ENCODE peak calls at places on chromosomes 13 and 19, in eight cellular contexts. A is CD4-positive, alpha-beta T cell; H is fibroblast of lung; I is right cardiac atrium; B is neural progenitor cell; F is stimulated activated CD8-positive, alpha-beta memory T cell treated with anti-CD3 and anti-CD28 coated beads, Interleukin-2, amount 100 ng/mL, for 48 hours; W is cardiac muscle cell; E is AG08396. S is an unnamed sample.

GRCh38 chr19:31586282-31586681 is 237.0 kb upstream of the TSHZ3 start:
- DNase-seq in A (no peak), H (peak; percentile 66), I (no peak), B (no peak), F (no peak), W (no peak), E (peak; percentile 61), S (no peak)

GRCh38 chr13:59790626-59791025 is 373.1 kb downstream of the DIAPH3 start:
- DNase-seq in A (no peak), H (peak; percentile 67), I (no peak), B (no peak), F (no peak), W (no peak), E (no peak), S (peak; percentile 48)

GRCh38 chr19:43464089-43464775 is 1.2 kb downstream of the LYPD3 start:
- DNase-seq in A (no peak), H (no peak), I (peak; percentile 93), B (peak; percentile 84), F (peak; percentile 73), W (peak; percentile 84), E (no peak), S (peak; percentile 87)

GRCh38 chr13:110471833-110472162 is 89.7 kb downstream of the RAB20 start:
- DNase-seq in A (no peak), H (peak; percentile 52), I (no peak), B (no peak), F (no peak), W (no peak), E (peak; percentile 31), S (no peak)

GRCh38 chr13:102561933-102562332 is 34.9 kb upstream of the TPP2 start:
- DNase-seq in A (no peak), H (no peak), I (no peak), B (no peak), F (no peak), W (no peak), E (no peak), S (no peak)

GRCh38 chr19:801861-802496 is 4.7 kb downstream of the PTBP1 start:
- DNase-seq in A (no peak), H (peak; percentile 80), I (no peak), B (no peak), F (no peak), W (peak; percentile 2), E (peak; percentile 65), S (peak; percentile 99)

GRCh38 chr19:48603850-48604249 is 2.7 kb upstream of the SPACA4 start:
- DNase-seq in A (no peak), H (no peak), I (no peak), B (no peak), F (no peak), W (no peak), E (no peak), S (peak; percentile 39)

GRCh38 chr19:7408251-7408650 is 59.5 kb downstream of the ARHGEF18 start:
- DNase-seq in A (no peak), H (no peak), I (no peak), B (no peak), F (no peak), W (no peak), E (no peak), S (no peak)

GRCh38 chr13:77521595-77522367 is 13.7 kb upstream of the SCEL start:
- DNase-seq in A (no peak), H (peak; percentile 75), I (no peak), B (peak; percentile 30), F (no peak), W (no peak), E (no peak), S (no peak)

GRCh38 chr19:49635530-49636229 is 4.3 kb downstream of the RRAS start:
- DNase-seq in A (no peak), H (no peak), I (peak; percentile 64), B (no peak), F (no peak), W (no peak), E (no peak), S (peak; percentile 74)

GRCh38 chr13:29594710-29595379 is 643 bp downstream of the SLC7A1 start:
- DNase-seq in A (peak; percentile 32), H (peak; percentile 64), I (peak; percentile 79), B (peak; percentile 57), F (peak; percentile 50), W (peak; percentile 68), E (peak; percentile 83), S (peak; percentile 96)

GRCh38 chr19:21396893-21397572 is at the start of gene ZNF493:
- DNase-seq in A (peak; percentile 81), H (peak; percentile 93), I (peak; percentile 95), B (peak; percentile 97), F (peak; percentile 78), W (peak; percentile 96), E (peak; percentile 83), S (peak; percentile 89)

GRCh38 chr13:34037636-34038325 is 219.8 kb downstream of the RFC3 start:
- DNase-seq in A (no peak), H (peak; percentile 39), I (no peak), B (peak; percentile 32), F (no peak), W (no peak), E (no peak), S (no peak)

GRCh38 chr13:110233181-110233641 is 73.7 kb downstream of the COL4A1 start:
- DNase-seq in A (no peak), H (peak; percentile 65), I (peak; percentile 70), B (no peak), F (no peak), W (no peak), E (peak; percentile 46), S (no peak)

GRCh38 chr19:13022111-13022858 is 27.0 kb downstream of the NFIX start:
- DNase-seq in A (no peak), H (peak; percentile 70), I (peak; percentile 85), B (no peak), F (no peak), W (no peak), E (peak; percentile 69), S (peak; percentile 90)

GRCh38 chr19:33402421-33403220 is 29.1 kb downstream of the CEBPG start:
- DNase-seq in A (no peak), H (no peak), I (peak; percentile 50), B (no peak), F (no peak), W (no peak), E (no peak), S (peak; percentile 90)

GRCh38 chr13:37198629-37199028 is 93.2 kb upstream of the CSNK1A1L start:
- DNase-seq in A (no peak), H (no peak), I (no peak), B (peak; percentile 52), F (no peak), W (no peak), E (no peak), S (no peak)

GRCh38 chr13:114105351-114106225 is 26.8 kb downstream of the RASA3 start:
- DNase-seq in A (no peak), H (no peak), I (peak; percentile 42), B (no peak), F (no peak), W (peak; percentile 51), E (no peak), S (peak; percentile 86)

GRCh38 chr13:99693812-99694211 is 192.5 kb downstream of the TM9SF2 start:
- DNase-seq in A (no peak), H (no peak), I (no peak), B (no peak), F (no peak), W (no peak), E (no peak), S (no peak)

GRCh38 chr13:98143157-98143553 is 261 bp downstream of the FARP1 start:
- DNase-seq in A (no peak), H (no peak), I (peak; percentile 84), B (no peak), F (no peak), W (peak; percentile 86), E (no peak), S (no peak)

GRCh38 chr13:26663801-26664200 is 96.8 kb downstream of the GPR12 start:
- DNase-seq in A (no peak), H (no peak), I (no peak), B (no peak), F (no peak), W (no peak), E (no peak), S (no peak)

GRCh38 chr13:27053902-27054595 is 117.6 kb downstream of the USP12 start:
- DNase-seq in A (no peak), H (peak; percentile 90), I (no peak), B (no peak), F (no peak), W (no peak), E (peak; percentile 82), S (peak; percentile 91)

GRCh38 chr19:6737873-6738725 is 719 bp upstream of the GPR108 start:
- DNase-seq in A (peak; percentile 58), H (peak; percentile 76), I (peak; percentile 95), B (peak; percentile 77), F (peak; percentile 71), W (peak; percentile 83), E (peak; percentile 74), S (peak; percentile 97)

GRCh38 chr19:2554856-2555255 is 78.9 kb downstream of the GADD45B start:
- DNase-seq in A (no peak), H (peak; percentile 49), I (peak; percentile 31), B (no peak), F (no peak), W (no peak), E (no peak), S (no peak)

GRCh38 chr13:100159584-100159983 is 70.7 kb downstream of the PCCA start:
- DNase-seq in A (no peak), H (no peak), I (no peak), B (no peak), F (no peak), W (no peak), E (no peak), S (no peak)

GRCh38 chr19:14476663-14477401 is 1.7 kb upstream of the PTGER1 start:
- DNase-seq in A (no peak), H (peak; percentile 72), I (peak; percentile 80), B (no peak), F (no peak), W (peak; percentile 57), E (peak; percentile 89), S (peak; percentile 99)

GRCh38 chr19:33299061-33299665 is 3.2 kb downstream of the CEBPA start:
- DNase-seq in A (no peak), H (no peak), I (peak; percentile 34), B (peak; percentile 46), F (no peak), W (no peak), E (no peak), S (peak; percentile 34)

GRCh38 chr13:18951412-18951811 is 230.2 kb downstream of the TUBA3C start:
- DNase-seq in A (no peak), H (no peak), I (peak; percentile 42), B (no peak), F (no peak), W (no peak), E (no peak), S (peak; percentile 63)

S was measured in osteoblast.